ENCODE peak calls at places on chromosome 10, in six cellular contexts. One of them, this sample, is unnamed.

GRCh38 chr10:111410740-111411139 is 333.9 kb downstream of the ADRA2A start:
- DNase-seq in GM12892: no peak
- DNase-seq in HepG2: no peak
- DNase-seq in K562: no peak
- DNase-seq in GM12878: no peak
- DNase-seq in H1: no peak
- DNase-seq in this sample: no peak

GRCh38 chr10:68348265-68348741 is 15.6 kb upstream of the PBLD start:
- DNase-seq in GM12892: peak
- DNase-seq in HepG2: peak
- DNase-seq in K562: peak
- DNase-seq in GM12878: no peak
- DNase-seq in H1: no peak
- DNase-seq in this sample: peak

GRCh38 chr10:63236113-63236935 is 103.2 kb downstream of the NRBF2 start:
- DNase-seq in GM12892: no peak
- DNase-seq in HepG2: peak
- DNase-seq in K562: no peak
- DNase-seq in GM12878: no peak
- DNase-seq in H1: no peak
- DNase-seq in this sample: peak

GRCh38 chr10:84352251-84352842 is 24.0 kb downstream of the CCSER2 start:
- DNase-seq in GM12892: peak
- DNase-seq in HepG2: peak
- DNase-seq in K562: peak
- DNase-seq in GM12878: no peak
- DNase-seq in H1: peak
- DNase-seq in this sample: peak

GRCh38 chr10:33665512-33665911 is 331.0 kb upstream of the NRP1 start:
- DNase-seq in GM12892: no peak
- DNase-seq in HepG2: no peak
- DNase-seq in K562: no peak
- DNase-seq in GM12878: no peak
- DNase-seq in H1: no peak
- DNase-seq in this sample: no peak

GRCh38 chr10:49409755-49410154 is 13.9 kb upstream of the DRGX start:
- DNase-seq in GM12892: no peak
- DNase-seq in HepG2: no peak
- DNase-seq in K562: no peak
- DNase-seq in GM12878: no peak
- DNase-seq in H1: no peak
- DNase-seq in this sample: no peak

GRCh38 chr10:131860806-131861440 is 39.9 kb upstream of the PPP2R2D start:
- DNase-seq in GM12892: no peak
- DNase-seq in HepG2: no peak
- DNase-seq in K562: no peak
- DNase-seq in GM12878: no peak
- DNase-seq in H1: peak
- DNase-seq in this sample: no peak

GRCh38 chr10:92419740-92420553 is 129.0 kb downstream of the MARCHF5 start:
- DNase-seq in GM12892: no peak
- DNase-seq in HepG2: peak
- DNase-seq in K562: no peak
- DNase-seq in GM12878: no peak
- DNase-seq in H1: peak
- DNase-seq in this sample: no peak

GRCh38 chr10:12502526-12503274 is 153.4 kb downstream of the CAMK1D start:
- DNase-seq in GM12892: no peak
- DNase-seq in HepG2: no peak
- DNase-seq in K562: no peak
- DNase-seq in GM12878: no peak
- DNase-seq in H1: peak
- DNase-seq in this sample: no peak

GRCh38 chr10:3259499-3259898 is 86.9 kb upstream of the PITRM1 start:
- DNase-seq in GM12892: no peak
- DNase-seq in HepG2: no peak
- DNase-seq in K562: no peak
- DNase-seq in GM12878: no peak
- DNase-seq in H1: no peak
- DNase-seq in this sample: no peak

GRCh38 chr10:46992794-46993552 is 81.7 kb downstream of the PTPN20 start:
- DNase-seq in GM12892: no peak
- DNase-seq in HepG2: peak
- DNase-seq in K562: no peak
- DNase-seq in GM12878: no peak
- DNase-seq in H1: peak
- DNase-seq in this sample: no peak

GRCh38 chr10:48602401-48603135 is 2.3 kb downstream of the ARHGAP22 start:
- DNase-seq in GM12892: no peak
- DNase-seq in HepG2: no peak
- DNase-seq in K562: no peak
- DNase-seq in GM12878: no peak
- DNase-seq in H1: no peak
- DNase-seq in this sample: no peak

GRCh38 chr10:69639291-69640195 is 9.5 kb downstream of the FAM241B start:
- DNase-seq in GM12892: peak
- DNase-seq in HepG2: peak
- DNase-seq in K562: peak
- DNase-seq in GM12878: peak
- DNase-seq in H1: peak
- DNase-seq in this sample: peak

GRCh38 chr10:127122831-127123230 is 73.6 kb downstream of the INSYN2A start:
- DNase-seq in GM12892: no peak
- DNase-seq in HepG2: no peak
- DNase-seq in K562: no peak
- DNase-seq in GM12878: no peak
- DNase-seq in H1: no peak
- DNase-seq in this sample: no peak

GRCh38 chr10:20457656-20458055 is 439.5 kb downstream of the NEBL start:
- DNase-seq in GM12892: no peak
- DNase-seq in HepG2: no peak
- DNase-seq in K562: no peak
- DNase-seq in GM12878: no peak
- DNase-seq in H1: no peak
- DNase-seq in this sample: no peak

GRCh38 chr10:18094793-18095192 is 45.4 kb upstream of the CACNB2 start:
- DNase-seq in GM12892: no peak
- DNase-seq in HepG2: no peak
- DNase-seq in K562: no peak
- DNase-seq in GM12878: no peak
- DNase-seq in H1: no peak
- DNase-seq in this sample: no peak

GRCh38 chr10:92692085-92692671 is 2.4 kb downstream of the HHEX start:
- DNase-seq in GM12892: no peak
- DNase-seq in HepG2: no peak
- DNase-seq in K562: no peak
- DNase-seq in GM12878: no peak
- DNase-seq in H1: peak
- DNase-seq in this sample: no peak

GRCh38 chr10:100836891-100837290 is 75.9 kb upstream of the SLF2 start:
- DNase-seq in GM12892: no peak
- DNase-seq in HepG2: no peak
- DNase-seq in K562: no peak
- DNase-seq in GM12878: no peak
- DNase-seq in H1: no peak
- DNase-seq in this sample: no peak

GRCh38 chr10:6059506-6059905 is 2.7 kb downstream of the IL2RA start:
- DNase-seq in GM12892: no peak
- DNase-seq in HepG2: no peak
- DNase-seq in K562: no peak
- DNase-seq in GM12878: no peak
- DNase-seq in H1: no peak
- DNase-seq in this sample: no peak

GRCh38 chr10:110558034-110558433 is 9.5 kb upstream of the SMC3 start:
- DNase-seq in GM12892: no peak
- DNase-seq in HepG2: no peak
- DNase-seq in K562: no peak
- DNase-seq in GM12878: no peak
- DNase-seq in H1: no peak
- DNase-seq in this sample: no peak

GRCh38 chr10:124328514-124329220 is 90.1 kb downstream of the OAT start:
- DNase-seq in GM12892: no peak
- DNase-seq in HepG2: no peak
- DNase-seq in K562: no peak
- DNase-seq in GM12878: no peak
- DNase-seq in H1: peak
- DNase-seq in this sample: no peak

GRCh38 chr10:4902571-4903011 is 60.6 kb upstream of the AKR1C1 start:
- DNase-seq in GM12892: no peak
- DNase-seq in HepG2: peak
- DNase-seq in K562: no peak
- DNase-seq in GM12878: no peak
- DNase-seq in H1: no peak
- DNase-seq in this sample: no peak

GRCh38 chr10:46328853-46329689 is 42.3 kb downstream of the ANTXRL start:
- DNase-seq in GM12892: no peak
- DNase-seq in HepG2: no peak
- DNase-seq in K562: no peak
- DNase-seq in GM12878: no peak
- DNase-seq in H1: no peak
- DNase-seq in this sample: no peak

GRCh38 chr10:129345763-129346162 is 121.3 kb upstream of the MGMT start:
- DNase-seq in GM12892: no peak
- DNase-seq in HepG2: no peak
- DNase-seq in K562: no peak
- DNase-seq in GM12878: no peak
- DNase-seq in H1: no peak
- DNase-seq in this sample: no peak

GRCh38 chr10:88117227-88117626 is 253.8 kb downstream of the PTEN start:
- DNase-seq in GM12892: no peak
- DNase-seq in HepG2: no peak
- DNase-seq in K562: no peak
- DNase-seq in GM12878: no peak
- DNase-seq in H1: no peak
- DNase-seq in this sample: no peak

GRCh38 chr10:110008518-110009339 is 945 bp downstream of the ADD3 start:
- DNase-seq in GM12892: no peak
- DNase-seq in HepG2: peak
- DNase-seq in K562: peak
- DNase-seq in GM12878: no peak
- DNase-seq in H1: no peak
- DNase-seq in this sample: no peak

GRCh38 chr10:77637474-77637985 is at the start of gene KCNMA1:
- DNase-seq in GM12892: no peak
- DNase-seq in HepG2: no peak
- DNase-seq in K562: no peak
- DNase-seq in GM12878: no peak
- DNase-seq in H1: peak
- DNase-seq in this sample: no peak

GRCh38 chr10:116540814-116541213 is 4.9 kb upstream of the PNLIP start:
- DNase-seq in GM12892: no peak
- DNase-seq in HepG2: no peak
- DNase-seq in K562: no peak
- DNase-seq in GM12878: no peak
- DNase-seq in H1: no peak
- DNase-seq in this sample: no peak

GRCh38 chr10:99926925-99927718 is 82.6 kb downstream of the DNMBP start:
- DNase-seq in GM12892: no peak
- DNase-seq in HepG2: peak
- DNase-seq in K562: no peak
- DNase-seq in GM12878: no peak
- DNase-seq in H1: no peak
- DNase-seq in this sample: no peak

GRCh38 chr10:5443429-5443828 is 31.1 kb downstream of the NET1 start:
- DNase-seq in GM12892: no peak
- DNase-seq in HepG2: no peak
- DNase-seq in K562: no peak
- DNase-seq in GM12878: peak
- DNase-seq in H1: no peak
- DNase-seq in this sample: peak

GRCh38 chr10:26890956-26891355 is 30.2 kb upstream of the ABI1 start:
- DNase-seq in GM12892: no peak
- DNase-seq in HepG2: peak
- DNase-seq in K562: no peak
- DNase-seq in GM12878: no peak
- DNase-seq in H1: peak
- DNase-seq in this sample: peak

GRCh38 chr10:100327007-100327700 is 2.9 kb downstream of the PKD2L1 start:
- DNase-seq in GM12892: peak
- DNase-seq in HepG2: no peak
- DNase-seq in K562: no peak
- DNase-seq in GM12878: peak
- DNase-seq in H1: no peak
- DNase-seq in this sample: peak

GRCh38 chr10:114881462-114881861 is 56.5 kb upstream of the TRUB1 start:
- DNase-seq in GM12892: no peak
- DNase-seq in HepG2: no peak
- DNase-seq in K562: no peak
- DNase-seq in GM12878: no peak
- DNase-seq in H1: no peak
- DNase-seq in this sample: no peak

GRCh38 chr10:61001731-61002122 is 57.7 kb upstream of the RHOBTB1 start:
- DNase-seq in GM12892: no peak
- DNase-seq in HepG2: no peak
- DNase-seq in K562: no peak
- DNase-seq in GM12878: no peak
- DNase-seq in H1: no peak
- DNase-seq in this sample: no peak

GRCh38 chr10:60998932-60999331 is 54.9 kb upstream of the RHOBTB1 start:
- DNase-seq in GM12892: no peak
- DNase-seq in HepG2: no peak
- DNase-seq in K562: no peak
- DNase-seq in GM12878: no peak
- DNase-seq in H1: no peak
- DNase-seq in this sample: no peak

GRCh38 chr10:61000769-61001730 is 57.1 kb upstream of the RHOBTB1 start:
- DNase-seq in GM12892: peak
- DNase-seq in HepG2: peak
- DNase-seq in K562: peak
- DNase-seq in GM12878: no peak
- DNase-seq in H1: peak
- DNase-seq in this sample: peak
- TF ChIP-seq TAF1 in GM12892: no peak
- TF ChIP-seq TAF1 in HepG2: peak
- TF ChIP-seq TAF1 in K562: no peak
- TF ChIP-seq TAF1 in GM12878: no peak
- TF ChIP-seq TAF1 in H1: no peak
- TF ChIP-seq TAF1 in this sample: no peak

GRCh38 chr10:95458014-95458413 is 103.2 kb downstream of the SORBS1 start:
- DNase-seq in GM12892: no peak
- DNase-seq in HepG2: peak
- DNase-seq in K562: no peak
- DNase-seq in GM12878: no peak
- DNase-seq in H1: no peak
- DNase-seq in this sample: no peak
- TF ChIP-seq POLR2A in GM12892: no peak
- TF ChIP-seq POLR2A in HepG2: no peak
- TF ChIP-seq POLR2A in K562: no peak
- TF ChIP-seq POLR2A in GM12878: no peak
- TF ChIP-seq POLR2A in H1: no peak
- TF ChIP-seq POLR2A in this sample: no peak

GRCh38 chr10:89567566-89568245 is 32.3 kb upstream of the SLC16A12 start:
- DNase-seq in GM12892: no peak
- DNase-seq in HepG2: no peak
- DNase-seq in K562: no peak
- DNase-seq in GM12878: no peak
- DNase-seq in H1: no peak
- DNase-seq in this sample: no peak
- TF ChIP-seq TAF1 in GM12892: no peak
- TF ChIP-seq TAF1 in HepG2: no peak
- TF ChIP-seq TAF1 in K562: no peak
- TF ChIP-seq TAF1 in GM12878: no peak
- TF ChIP-seq TAF1 in H1: no peak
- TF ChIP-seq TAF1 in this sample: no peak

GRCh38 chr10:80133221-80133620 is 691 bp downstream of the PLAC9 start:
- DNase-seq in GM12892: no peak
- DNase-seq in HepG2: no peak
- DNase-seq in K562: no peak
- DNase-seq in GM12878: no peak
- DNase-seq in H1: no peak
- DNase-seq in this sample: no peak
- TF ChIP-seq POLR2A in GM12892: no peak
- TF ChIP-seq POLR2A in HepG2: no peak
- TF ChIP-seq POLR2A in K562: no peak
- TF ChIP-seq POLR2A in GM12878: no peak
- TF ChIP-seq POLR2A in H1: no peak
- TF ChIP-seq POLR2A in this sample: no peak

This sample was measured in GM12891.